ENCODE peak calls at places on chromosomes 2 and 18, in six cellular contexts. Z is Panc1, C is SK-N-SH, A is HCT116, O is A549, K is K562. F is an unnamed sample.

GRCh38 chr2:24449348-24449747 is 41.7 kb upstream of the NCOA1 start:
- DNase-seq in A (no peak), Z (no peak), K (no peak), C (no peak), O (peak), F (no peak)

GRCh38 chr2:3622967-3623366 is 28.1 kb downstream of the COLEC11 start:
- DNase-seq in O (no peak), A (no peak), Z (no peak), C (no peak), K (no peak), F (no peak)

GRCh38 chr2:239291505-239292350 is 109.1 kb downstream of the HDAC4 start:
- DNase-seq in A (no peak), O (no peak), K (no peak), C (no peak), Z (no peak), F (no peak)

GRCh38 chr2:573025-573424 is 104.2 kb downstream of the TMEM18 start:
- DNase-seq in Z (no peak), A (no peak), O (no peak), K (no peak), C (no peak), F (no peak)

GRCh38 chr2:26533661-26534060 is 55.7 kb upstream of the OTOF start:
- DNase-seq in A (no peak), C (no peak), Z (no peak), O (no peak), K (no peak), F (no peak)

GRCh38 chr2:192087398-192087958 is 107.3 kb downstream of the TMEFF2 start:
- DNase-seq in A (no peak), O (no peak), C (no peak), K (no peak), Z (no peak), F (no peak)

GRCh38 chr2:197804758-197805597 is 585 bp downstream of the PLCL1 start:
- DNase-seq in O (no peak), Z (no peak), C (peak), A (no peak), K (peak), F (no peak)

GRCh38 chr18:51668101-51668500 is 470.6 kb upstream of the MEX3C start:
- DNase-seq in Z (peak), O (peak), C (peak), K (peak), A (peak), F (peak)

GRCh38 chr2:145033438-145033837 is 513.5 kb upstream of the ZEB2 start:
- DNase-seq in K (no peak), C (no peak), Z (no peak), A (no peak), O (no peak), F (no peak)

GRCh38 chr2:238587776-238588660 is 161.3 kb downstream of the ASB1 start:
- DNase-seq in A (no peak), K (no peak), Z (no peak), C (no peak), O (no peak), F (no peak)

GRCh38 chr2:161223139-161223732 is 63.0 kb downstream of the TANK start:
- DNase-seq in Z (peak), C (no peak), O (peak), A (peak), K (peak), F (peak)

GRCh38 chr2:128271186-128271890 is 47.3 kb downstream of the HS6ST1 start:
- DNase-seq in O (no peak), C (no peak), Z (no peak), K (no peak), A (no peak), F (no peak)

GRCh38 chr2:68031546-68032160 is 31.2 kb downstream of the C1D start:
- DNase-seq in O (peak), K (peak), C (peak), A (peak), Z (peak), F (peak)

GRCh38 chr2:216181351-216181750 is 72.2 kb downstream of the XRCC5 start:
- DNase-seq in A (no peak), Z (no peak), O (no peak), K (no peak), C (no peak), F (no peak)

GRCh38 chr2:18356676-18357075 is 203.8 kb downstream of the RDH14 start:
- DNase-seq in K (no peak), A (no peak), Z (no peak), C (no peak), O (peak), F (no peak)

GRCh38 chr18:58135806-58136331 is 91.8 kb downstream of the NEDD4L start:
- DNase-seq in O (peak), C (peak), K (peak), Z (peak), A (peak), F (peak)

GRCh38 chr18:44842588-44843412 is 162.1 kb downstream of the SETBP1 start:
- DNase-seq in Z (no peak), C (no peak), A (no peak), K (no peak), O (no peak), F (no peak)

GRCh38 chr18:23992119-23992940 is 22.2 kb upstream of the TTC39C start:
- DNase-seq in A (no peak), C (peak), Z (no peak), O (no peak), K (no peak), F (no peak)

GRCh38 chr2:234823877-234824376 is 127.9 kb upstream of the SH3BP4 start:
- DNase-seq in C (no peak), A (no peak), K (no peak), O (peak), Z (peak), F (peak)

GRCh38 chr18:29652797-29653196 is 1389.7 kb downstream of the DSC3 start:
- DNase-seq in A (no peak), O (no peak), C (no peak), K (no peak), Z (no peak), F (no peak)

GRCh38 chr2:235453605-235454151 is 40.2 kb upstream of the AGAP1 start:
- DNase-seq in A (no peak), Z (no peak), C (no peak), K (no peak), O (no peak), F (no peak)

GRCh38 chr18:39462436-39462835 is 1896.8 kb upstream of the CELF4 start:
- DNase-seq in C (no peak), O (no peak), A (no peak), K (no peak), Z (no peak), F (no peak)

GRCh38 chr2:106956879-106957278 is 70.9 kb upstream of the ST6GAL2 start:
- DNase-seq in Z (no peak), O (no peak), C (peak), K (no peak), A (no peak), F (no peak)

GRCh38 chr2:25375371-25375988 is 33.8 kb upstream of the DNMT3A start:
- DNase-seq in Z (no peak), K (no peak), O (no peak), C (no peak), A (no peak), F (no peak)

GRCh38 chr18:56807883-56808282 is 156.7 kb downstream of the WDR7 start:
- DNase-seq in K (no peak), C (peak), O (no peak), A (no peak), Z (no peak), F (no peak)

GRCh38 chr18:57749604-57749970 is 53.5 kb downstream of the ATP8B1 start:
- DNase-seq in C (no peak), Z (no peak), O (no peak), A (no peak), K (no peak), F (no peak)

GRCh38 chr2:226048625-226049024 is 649.1 kb downstream of the NYAP2 start:
- DNase-seq in A (peak), C (no peak), K (no peak), O (peak), Z (no peak), F (peak)

GRCh38 chr18:9862686-9863085 is 23.1 kb upstream of the TXNDC2 start:
- DNase-seq in O (no peak), Z (no peak), K (no peak), A (no peak), C (no peak), F (no peak)

GRCh38 chr2:101815739-101816391 is 118.4 kb downstream of the MAP4K4 start:
- DNase-seq in A (no peak), C (no peak), K (no peak), Z (no peak), O (no peak), F (no peak)

GRCh38 chr2:237437566-237437965 is 23.6 kb upstream of the COL6A3 start:
- DNase-seq in Z (no peak), C (no peak), A (no peak), K (no peak), O (no peak), F (no peak)

GRCh38 chr2:75292826-75293225 is 93.5 kb upstream of the TACR1 start:
- DNase-seq in Z (no peak), O (no peak), C (no peak), K (no peak), A (peak), F (no peak)

GRCh38 chr2:10163498-10164486 is 41.3 kb downstream of the RRM2 start:
- DNase-seq in K (no peak), Z (no peak), O (no peak), C (peak), A (no peak), F (no peak)

GRCh38 chr2:180231015-180231414 is 223.9 kb upstream of the CWC22 start:
- DNase-seq in C (no peak), A (no peak), O (no peak), Z (no peak), K (no peak), F (no peak)

GRCh38 chr2:175187378-175187777 is 5.9 kb upstream of the ATP5MC3 start:
- DNase-seq in A (no peak), K (no peak), Z (no peak), C (peak), O (peak), F (peak)

GRCh38 chr2:211390506-211390905 is 834.1 kb downstream of the CPS1 start:
- DNase-seq in K (no peak), Z (no peak), C (no peak), O (no peak), A (no peak), F (no peak)

GRCh38 chr2:239290618-239291504 is 110.0 kb downstream of the HDAC4 start:
- DNase-seq in C (no peak), O (no peak), K (no peak), A (no peak), Z (no peak), F (no peak)

GRCh38 chr18:75100832-75101630 is 107.9 kb downstream of the PTGR3 start:
- DNase-seq in C (no peak), Z (no peak), A (no peak), K (no peak), O (no peak), F (no peak)

GRCh38 chr2:241040081-241040803 is 41.8 kb downstream of the SNED1 start:
- DNase-seq in O (no peak), Z (no peak), C (no peak), K (no peak), A (no peak), F (no peak)

DNA sequence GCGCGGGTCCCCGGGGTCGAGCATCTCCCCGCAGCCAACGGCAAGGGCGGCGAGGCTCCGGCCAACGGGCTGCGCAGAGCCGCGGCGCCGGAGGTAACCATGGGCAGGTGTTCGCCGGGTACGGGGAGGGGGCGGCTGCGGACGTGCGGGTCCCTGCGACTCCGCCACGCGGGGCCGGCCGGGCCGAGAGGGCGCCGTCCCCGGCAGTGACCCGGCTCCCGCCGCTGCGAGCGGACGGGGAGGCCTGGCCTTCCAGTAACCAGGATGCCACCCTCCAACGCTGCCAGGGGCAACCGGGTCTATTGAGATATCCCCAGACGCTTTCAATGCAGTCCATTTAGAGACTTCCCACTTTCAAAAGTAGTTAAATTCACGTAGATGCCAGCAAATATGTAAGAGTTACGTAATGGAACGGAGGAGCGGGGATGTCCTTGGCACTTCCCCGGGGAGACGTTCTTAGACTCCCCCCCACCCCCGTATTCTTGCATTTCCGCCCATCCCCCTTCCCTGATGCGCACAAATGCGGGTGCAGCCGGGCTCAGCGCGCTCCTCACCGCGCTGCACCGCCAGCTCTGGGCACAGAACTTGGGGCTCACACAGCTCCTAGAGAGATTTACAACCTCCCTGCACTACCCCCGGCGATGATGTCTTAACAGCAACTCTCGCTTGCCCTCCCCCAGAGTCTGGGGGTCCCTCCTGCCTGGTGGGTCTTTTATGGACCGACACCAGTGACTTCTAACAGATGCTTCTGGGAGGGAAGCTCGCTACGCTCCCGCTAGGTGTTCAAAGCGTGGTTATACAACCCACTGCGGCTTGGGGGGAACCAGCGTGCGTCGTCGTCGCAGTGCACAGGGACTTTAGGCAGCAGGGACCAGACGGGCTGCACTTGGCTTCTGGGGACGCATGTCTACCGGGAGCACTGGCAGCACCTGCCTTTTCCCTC is 657 bp downstream of the SGPP2 start:
- DNase-seq in O (no peak), Z (no peak), A (no peak), K (no peak), C (peak), F (no peak)
- TF ChIP-seq REST in O (no peak), Z (no peak), A (no peak), K (no peak), C (no peak), F (no peak)

GRCh38 chr18:13375302-13376255 is 157.0 kb downstream of the LDLRAD4 start:
- DNase-seq in C (no peak), K (no peak), A (peak), Z (peak), O (peak), F (no peak)
- TF ChIP-seq REST in C (no peak), K (no peak), A (no peak), Z (no peak), O (no peak), F (no peak)

GRCh38 chr2:140797718-140798117 is 1333.1 kb downstream of the LRP1B start:
- DNase-seq in A (peak), O (no peak), C (no peak), Z (no peak), K (no peak), F (no peak)
- TF ChIP-seq REST in A (no peak), O (no peak), C (no peak), Z (no peak), K (no peak), F (no peak)

GRCh38 chr2:122070241-122070731 is 314.8 kb downstream of the TSN start:
- DNase-seq in Z (no peak), K (no peak), O (no peak), A (no peak), C (no peak), F (no peak)
- TF ChIP-seq REST in Z (no peak), K (no peak), O (no peak), A (no peak), C (no peak), F (no peak)

DNA sequence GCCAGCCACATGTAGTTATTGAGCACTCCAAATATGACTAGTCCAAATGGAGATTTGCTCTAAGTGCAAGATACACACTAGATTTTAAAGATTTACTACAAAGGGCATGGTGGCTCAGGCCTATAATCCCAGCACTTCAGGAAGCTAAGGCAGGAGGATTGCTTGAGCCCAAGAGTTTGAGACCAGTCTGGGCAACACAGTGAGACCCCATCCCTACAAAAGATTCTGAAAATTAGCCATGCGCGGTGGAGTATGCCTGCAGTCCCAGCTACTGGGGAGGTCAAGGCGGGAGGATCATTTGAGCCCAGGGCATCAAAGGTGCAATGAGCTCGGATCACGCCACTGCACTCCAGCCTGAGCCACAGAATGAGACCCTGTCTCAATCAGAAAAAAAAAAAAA is 93.5 kb upstream of the HNRNPA3 start:
- DNase-seq in O (no peak), Z (no peak), K (no peak), A (no peak), C (no peak), F (no peak)
- TF ChIP-seq REST in O (no peak), Z (no peak), K (no peak), A (no peak), C (no peak), F (no peak)

DNA sequence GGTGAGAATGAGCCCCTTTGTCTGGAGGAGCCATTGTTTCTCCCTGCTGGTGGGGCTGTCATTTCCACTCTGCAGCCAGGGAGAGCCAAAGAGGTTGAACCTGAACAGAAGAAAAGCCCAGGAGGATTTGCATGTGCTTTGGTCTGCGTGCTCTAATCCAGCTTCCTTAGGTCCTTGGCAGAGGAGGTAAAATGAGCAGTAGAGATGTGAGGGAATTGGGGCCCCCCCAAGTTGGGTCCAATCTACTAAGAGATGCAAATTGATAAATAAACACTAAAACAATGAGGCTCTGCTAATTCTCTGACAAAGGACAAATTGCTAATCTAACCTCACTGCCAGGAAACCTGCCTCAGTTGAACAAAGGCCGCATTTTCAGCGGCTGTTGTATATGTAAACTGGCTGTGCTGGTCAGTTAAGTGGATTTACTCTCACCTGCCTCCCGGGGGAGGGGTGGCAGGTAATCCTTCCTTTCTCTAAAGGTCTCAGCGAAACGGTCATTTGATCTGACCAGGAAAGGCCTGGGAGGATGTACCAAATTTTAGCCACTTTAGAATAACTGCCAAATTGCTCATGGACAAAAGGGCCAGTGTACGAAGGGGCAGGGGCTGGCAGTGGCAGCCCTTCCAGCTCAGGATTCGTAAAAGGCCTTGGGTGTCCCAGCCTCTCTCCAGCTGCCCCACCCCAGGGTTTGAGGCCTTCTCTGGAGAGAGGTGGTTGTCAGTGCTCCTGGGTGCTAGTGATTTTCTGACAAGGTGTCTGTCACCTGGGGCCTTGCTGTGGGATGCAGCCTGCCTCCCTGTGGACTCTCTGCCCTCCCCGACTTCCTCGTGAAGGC is 193.6 kb downstream of the MIB1 start:
- DNase-seq in K (no peak), A (no peak), C (no peak), Z (no peak), O (no peak), F (no peak)
- TF ChIP-seq REST in K (no peak), A (no peak), C (no peak), Z (no peak), O (no peak), F (no peak)